ENCODE peak calls at places on chromosomes 4 and X, in seven cellular contexts. One of them, this sample, is unnamed.

GRCh38 chrX:22758807-22759481 is 240.8 kb upstream of the DDX53 start:
- DNase-seq in epithelial cell of esophagus: no peak
- DNase-seq in transverse colon: no peak
- DNase-seq in mucosa of descending colon: no peak
- DNase-seq in lung: no peak
- DNase-seq in choroid plexus epithelial cell: no peak
- DNase-seq in cardiac muscle cell: no peak
- DNase-seq in this sample: no peak

GRCh38 chr4:6992728-6993655 is 50.2 kb upstream of the TADA2B start:
- DNase-seq in epithelial cell of esophagus: peak
- DNase-seq in transverse colon: no peak
- DNase-seq in mucosa of descending colon: peak
- DNase-seq in lung: no peak
- DNase-seq in choroid plexus epithelial cell: peak
- DNase-seq in cardiac muscle cell: no peak
- DNase-seq in this sample: no peak

GRCh38 chrX:153828723-153829548 is 1.4 kb downstream of the PDZD4 start:
- DNase-seq in epithelial cell of esophagus: no peak
- DNase-seq in transverse colon: no peak
- DNase-seq in mucosa of descending colon: no peak
- DNase-seq in lung: no peak
- DNase-seq in choroid plexus epithelial cell: peak
- DNase-seq in cardiac muscle cell: peak
- DNase-seq in this sample: no peak

GRCh38 chr4:86250006-86250405 is 109.8 kb downstream of the MAPK10 start:
- DNase-seq in epithelial cell of esophagus: no peak
- DNase-seq in transverse colon: no peak
- DNase-seq in mucosa of descending colon: no peak
- DNase-seq in lung: no peak
- DNase-seq in choroid plexus epithelial cell: no peak
- DNase-seq in cardiac muscle cell: no peak
- DNase-seq in this sample: no peak

GRCh38 chr4:117324851-117325491 is 239.6 kb upstream of the TRAM1L1 start:
- DNase-seq in epithelial cell of esophagus: peak
- DNase-seq in transverse colon: no peak
- DNase-seq in mucosa of descending colon: no peak
- DNase-seq in lung: no peak
- DNase-seq in choroid plexus epithelial cell: peak
- DNase-seq in cardiac muscle cell: no peak
- DNase-seq in this sample: peak

GRCh38 chr4:1243451-1244080 is 5.4 kb downstream of the CTBP1 start:
- DNase-seq in epithelial cell of esophagus: no peak
- DNase-seq in transverse colon: peak
- DNase-seq in mucosa of descending colon: no peak
- DNase-seq in lung: no peak
- DNase-seq in choroid plexus epithelial cell: no peak
- DNase-seq in cardiac muscle cell: no peak
- DNase-seq in this sample: peak

GRCh38 chr4:184348311-184349233 is 125.8 kb downstream of the IRF2 start:
- DNase-seq in epithelial cell of esophagus: peak
- DNase-seq in transverse colon: peak
- DNase-seq in mucosa of descending colon: peak
- DNase-seq in lung: peak
- DNase-seq in choroid plexus epithelial cell: peak
- DNase-seq in cardiac muscle cell: no peak
- DNase-seq in this sample: peak

GRCh38 chr4:74474345-74475099 is 29.6 kb downstream of the AREG start:
- DNase-seq in epithelial cell of esophagus: peak
- DNase-seq in transverse colon: no peak
- DNase-seq in mucosa of descending colon: peak
- DNase-seq in lung: no peak
- DNase-seq in choroid plexus epithelial cell: peak
- DNase-seq in cardiac muscle cell: no peak
- DNase-seq in this sample: no peak

GRCh38 chrX:66833426-66833825 is 194.5 kb upstream of the EDA2R start:
- DNase-seq in epithelial cell of esophagus: no peak
- DNase-seq in transverse colon: no peak
- DNase-seq in mucosa of descending colon: no peak
- DNase-seq in lung: no peak
- DNase-seq in choroid plexus epithelial cell: no peak
- DNase-seq in cardiac muscle cell: no peak
- DNase-seq in this sample: no peak

GRCh38 chr4:4606321-4606720 is 64.5 kb upstream of the STX18 start:
- DNase-seq in epithelial cell of esophagus: no peak
- DNase-seq in transverse colon: no peak
- DNase-seq in mucosa of descending colon: no peak
- DNase-seq in lung: no peak
- DNase-seq in choroid plexus epithelial cell: peak
- DNase-seq in cardiac muscle cell: no peak
- DNase-seq in this sample: no peak

GRCh38 chr4:40173470-40173875 is 23.4 kb upstream of the RHOH start:
- DNase-seq in epithelial cell of esophagus: no peak
- DNase-seq in transverse colon: no peak
- DNase-seq in mucosa of descending colon: no peak
- DNase-seq in lung: no peak
- DNase-seq in choroid plexus epithelial cell: no peak
- DNase-seq in cardiac muscle cell: no peak
- DNase-seq in this sample: no peak

GRCh38 chr4:121822796-121823504 is 733 bp downstream of the CCNA2 start:
- DNase-seq in epithelial cell of esophagus: peak
- DNase-seq in transverse colon: peak
- DNase-seq in mucosa of descending colon: peak
- DNase-seq in lung: no peak
- DNase-seq in choroid plexus epithelial cell: peak
- DNase-seq in cardiac muscle cell: peak
- DNase-seq in this sample: peak

GRCh38 chrX:1392376-1393130 is 640 bp upstream of the SLC25A6 start:
- DNase-seq in epithelial cell of esophagus: peak
- DNase-seq in transverse colon: peak
- DNase-seq in mucosa of descending colon: peak
- DNase-seq in lung: peak
- DNase-seq in choroid plexus epithelial cell: peak
- DNase-seq in cardiac muscle cell: peak
- DNase-seq in this sample: peak

GRCh38 chr4:122733805-122734155 is 1.3 kb downstream of the BBS12 start:
- DNase-seq in epithelial cell of esophagus: no peak
- DNase-seq in transverse colon: no peak
- DNase-seq in mucosa of descending colon: no peak
- DNase-seq in lung: no peak
- DNase-seq in choroid plexus epithelial cell: no peak
- DNase-seq in cardiac muscle cell: peak
- DNase-seq in this sample: no peak

GRCh38 chr4:100494166-100494565 is 23.7 kb downstream of the EMCN start:
- DNase-seq in epithelial cell of esophagus: peak
- DNase-seq in transverse colon: no peak
- DNase-seq in mucosa of descending colon: no peak
- DNase-seq in lung: no peak
- DNase-seq in choroid plexus epithelial cell: peak
- DNase-seq in cardiac muscle cell: no peak
- DNase-seq in this sample: no peak

GRCh38 chrX:156002517-156002916 is 5.0 kb downstream of the IL9R start:
- DNase-seq in epithelial cell of esophagus: peak
- DNase-seq in transverse colon: no peak
- DNase-seq in mucosa of descending colon: no peak
- DNase-seq in lung: no peak
- DNase-seq in choroid plexus epithelial cell: no peak
- DNase-seq in cardiac muscle cell: no peak
- DNase-seq in this sample: no peak

GRCh38 chr4:1038948-1039492 is 27.6 kb downstream of the FGFRL1 start:
- DNase-seq in epithelial cell of esophagus: no peak
- DNase-seq in transverse colon: no peak
- DNase-seq in mucosa of descending colon: no peak
- DNase-seq in lung: no peak
- DNase-seq in choroid plexus epithelial cell: no peak
- DNase-seq in cardiac muscle cell: no peak
- DNase-seq in this sample: no peak

GRCh38 chrX:118594697-118595420 is 99.2 kb downstream of the DOCK11 start:
- DNase-seq in epithelial cell of esophagus: no peak
- DNase-seq in transverse colon: no peak
- DNase-seq in mucosa of descending colon: no peak
- DNase-seq in lung: no peak
- DNase-seq in choroid plexus epithelial cell: peak
- DNase-seq in cardiac muscle cell: no peak
- DNase-seq in this sample: no peak

GRCh38 chr4:84530449-84530848 is 31.4 kb upstream of the NKX6-1 start:
- DNase-seq in epithelial cell of esophagus: no peak
- DNase-seq in transverse colon: no peak
- DNase-seq in mucosa of descending colon: no peak
- DNase-seq in lung: no peak
- DNase-seq in choroid plexus epithelial cell: peak
- DNase-seq in cardiac muscle cell: no peak
- DNase-seq in this sample: no peak

GRCh38 chrX:48451708-48452107 is 18.4 kb downstream of the SLC38A5 start:
- DNase-seq in epithelial cell of esophagus: no peak
- DNase-seq in transverse colon: no peak
- DNase-seq in mucosa of descending colon: no peak
- DNase-seq in lung: no peak
- DNase-seq in choroid plexus epithelial cell: no peak
- DNase-seq in cardiac muscle cell: no peak
- DNase-seq in this sample: no peak

GRCh38 chr4:88792268-88792781 is 94.7 kb upstream of the NAP1L5 start:
- DNase-seq in epithelial cell of esophagus: peak
- DNase-seq in transverse colon: no peak
- DNase-seq in mucosa of descending colon: no peak
- DNase-seq in lung: no peak
- DNase-seq in choroid plexus epithelial cell: peak
- DNase-seq in cardiac muscle cell: no peak
- DNase-seq in this sample: peak

GRCh38 chr4:54586343-54586953 is 71.3 kb upstream of the KIT start:
- DNase-seq in epithelial cell of esophagus: peak
- DNase-seq in transverse colon: peak
- DNase-seq in mucosa of descending colon: peak
- DNase-seq in lung: no peak
- DNase-seq in choroid plexus epithelial cell: peak
- DNase-seq in cardiac muscle cell: no peak
- DNase-seq in this sample: no peak

GRCh38 chr4:141215030-141215429 is 5.7 kb upstream of the ZNF330 start:
- DNase-seq in epithelial cell of esophagus: no peak
- DNase-seq in transverse colon: no peak
- DNase-seq in mucosa of descending colon: no peak
- DNase-seq in lung: no peak
- DNase-seq in choroid plexus epithelial cell: no peak
- DNase-seq in cardiac muscle cell: peak
- DNase-seq in this sample: no peak

DNA sequence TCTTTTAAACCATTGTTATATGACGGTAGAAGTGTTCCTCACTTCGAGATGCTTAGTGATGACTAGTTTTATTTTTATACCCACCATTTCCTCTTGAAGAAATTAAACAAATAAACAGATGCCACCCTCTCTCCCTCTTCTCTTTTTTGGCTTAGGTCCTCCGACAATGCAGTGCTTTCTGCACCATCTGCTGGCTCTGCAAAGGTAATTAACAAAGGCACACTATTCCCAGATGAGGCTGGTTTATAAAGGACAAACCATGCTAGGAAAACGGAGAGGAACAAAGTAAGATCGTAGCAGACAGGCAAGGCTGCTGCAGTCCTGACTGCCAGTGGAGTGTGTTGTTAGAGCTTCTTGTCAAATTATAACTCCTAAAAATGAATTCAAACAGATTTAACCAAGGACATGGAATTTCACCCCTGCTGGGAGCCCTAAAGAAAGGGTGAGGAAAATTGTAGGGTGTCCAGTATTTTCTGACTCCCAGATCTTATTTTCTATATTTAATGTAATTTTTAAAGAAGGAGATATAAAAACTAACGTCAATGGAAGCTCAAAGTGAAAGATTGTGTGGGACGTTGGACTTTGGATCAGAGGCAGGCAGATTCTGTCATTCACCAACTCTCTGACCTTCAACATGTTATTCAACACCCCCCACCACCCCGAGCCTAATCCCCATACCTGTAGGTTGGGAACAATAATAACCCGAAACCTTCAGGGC is 142.1 kb downstream of the CPEB2 start:
- DNase-seq in epithelial cell of esophagus: no peak
- DNase-seq in transverse colon: no peak
- DNase-seq in mucosa of descending colon: no peak
- DNase-seq in lung: no peak
- DNase-seq in choroid plexus epithelial cell: peak
- DNase-seq in cardiac muscle cell: no peak
- DNase-seq in this sample: no peak
- TF ChIP-seq CTCF in epithelial cell of esophagus: peak
- TF ChIP-seq CTCF in transverse colon: no peak
- TF ChIP-seq CTCF in mucosa of descending colon: no peak
- TF ChIP-seq CTCF in lung: no peak
- TF ChIP-seq CTCF in choroid plexus epithelial cell: peak
- TF ChIP-seq CTCF in cardiac muscle cell: no peak
- TF ChIP-seq CTCF in this sample: no peak

GRCh38 chr4:179867300-179867878 is 2375.8 kb upstream of the TENM3 start:
- DNase-seq in epithelial cell of esophagus: peak
- DNase-seq in transverse colon: peak
- DNase-seq in mucosa of descending colon: peak
- DNase-seq in lung: peak
- DNase-seq in choroid plexus epithelial cell: peak
- DNase-seq in cardiac muscle cell: peak
- DNase-seq in this sample: peak
- TF ChIP-seq CTCF in epithelial cell of esophagus: peak
- TF ChIP-seq CTCF in transverse colon: peak
- TF ChIP-seq CTCF in mucosa of descending colon: peak
- TF ChIP-seq CTCF in lung: no peak
- TF ChIP-seq CTCF in choroid plexus epithelial cell: peak
- TF ChIP-seq CTCF in cardiac muscle cell: no peak
- TF ChIP-seq CTCF in this sample: peak

GRCh38 chr4:24730256-24731001 is 64.9 kb upstream of the SOD3 start:
- DNase-seq in epithelial cell of esophagus: no peak
- DNase-seq in transverse colon: peak
- DNase-seq in mucosa of descending colon: peak
- DNase-seq in lung: peak
- DNase-seq in choroid plexus epithelial cell: peak
- DNase-seq in cardiac muscle cell: no peak
- DNase-seq in this sample: no peak

GRCh38 chr4:24741915-24742314 is 53.5 kb upstream of the SOD3 start:
- DNase-seq in epithelial cell of esophagus: no peak
- DNase-seq in transverse colon: peak
- DNase-seq in mucosa of descending colon: peak
- DNase-seq in lung: no peak
- DNase-seq in choroid plexus epithelial cell: no peak
- DNase-seq in cardiac muscle cell: no peak
- DNase-seq in this sample: no peak

GRCh38 chr4:24731448-24731847 is 63.9 kb upstream of the SOD3 start:
- DNase-seq in epithelial cell of esophagus: no peak
- DNase-seq in transverse colon: no peak
- DNase-seq in mucosa of descending colon: no peak
- DNase-seq in lung: peak
- DNase-seq in choroid plexus epithelial cell: no peak
- DNase-seq in cardiac muscle cell: no peak
- DNase-seq in this sample: no peak

GRCh38 chr4:24734511-24734910 is 60.9 kb upstream of the SOD3 start:
- DNase-seq in epithelial cell of esophagus: no peak
- DNase-seq in transverse colon: no peak
- DNase-seq in mucosa of descending colon: no peak
- DNase-seq in lung: no peak
- DNase-seq in choroid plexus epithelial cell: no peak
- DNase-seq in cardiac muscle cell: no peak
- DNase-seq in this sample: no peak

GRCh38 chr4:24736066-24736465 is 59.3 kb upstream of the SOD3 start:
- DNase-seq in epithelial cell of esophagus: peak
- DNase-seq in transverse colon: peak
- DNase-seq in mucosa of descending colon: peak
- DNase-seq in lung: no peak
- DNase-seq in choroid plexus epithelial cell: peak
- DNase-seq in cardiac muscle cell: no peak
- DNase-seq in this sample: peak
- TF ChIP-seq CTCF in epithelial cell of esophagus: peak
- TF ChIP-seq CTCF in transverse colon: peak
- TF ChIP-seq CTCF in mucosa of descending colon: no peak
- TF ChIP-seq CTCF in lung: no peak
- TF ChIP-seq CTCF in choroid plexus epithelial cell: peak
- TF ChIP-seq CTCF in cardiac muscle cell: peak
- TF ChIP-seq CTCF in this sample: no peak

GRCh38 chrX:2878563-2878962 is 49.8 kb downstream of the GYG2 start:
- DNase-seq in epithelial cell of esophagus: no peak
- DNase-seq in transverse colon: no peak
- DNase-seq in mucosa of descending colon: no peak
- DNase-seq in lung: no peak
- DNase-seq in choroid plexus epithelial cell: no peak
- DNase-seq in cardiac muscle cell: no peak
- DNase-seq in this sample: no peak
- TF ChIP-seq CTCF in epithelial cell of esophagus: no peak
- TF ChIP-seq CTCF in transverse colon: no peak
- TF ChIP-seq CTCF in mucosa of descending colon: no peak
- TF ChIP-seq CTCF in lung: no peak
- TF ChIP-seq CTCF in choroid plexus epithelial cell: no peak
- TF ChIP-seq CTCF in cardiac muscle cell: no peak
- TF ChIP-seq CTCF in this sample: no peak